ENCODE peak calls at places on chromosomes 1 and 21, in four cellular contexts. B is A549, J is GM12878, C is HepG2. S is an unnamed sample.

GRCh38 chr1:35269190-35269988 is 880 bp downstream of the ZMYM4 start:
- DNase-seq in C (no peak), B (no peak), J (no peak), S (peak)

GRCh38 chr1:44695671-44696070 is 21.2 kb downstream of the ARMH1 start:
- DNase-seq in C (no peak), J (no peak), B (no peak), S (no peak)

GRCh38 chr21:45992311-45993209 is 11.0 kb downstream of the COL6A1 start:
- DNase-seq in C (no peak), B (no peak), J (no peak), S (no peak)

GRCh38 chr1:165911609-165912281 is 84.3 kb downstream of the UCK2 start:
- DNase-seq in J (no peak), B (no peak), C (no peak), S (no peak)

GRCh38 chr21:34885125-34885524 is 164.0 kb downstream of the RUNX1 start:
- DNase-seq in J (no peak), B (no peak), C (no peak), S (no peak)

GRCh38 chr1:183281039-183281438 is 95.0 kb downstream of the LAMC2 start:
- DNase-seq in C (no peak), B (peak), J (no peak), S (no peak)

GRCh38 chr1:246161626-246162025 is 345.5 kb downstream of the SMYD3 start:
- DNase-seq in J (no peak), B (no peak), C (no peak), S (no peak)

GRCh38 chr1:185789846-185790735 is 55.9 kb downstream of the HMCN1 start:
- DNase-seq in B (no peak), C (no peak), J (no peak), S (no peak)

GRCh38 chr1:184649500-184649899 is 105.2 kb downstream of the EDEM3 start:
- DNase-seq in C (no peak), B (no peak), J (peak), S (no peak)

GRCh38 chr1:58446368-58446767 is 100.2 kb downstream of the OMA1 start:
- DNase-seq in B (no peak), J (no peak), C (peak), S (no peak)

GRCh38 chr1:240663160-240663879 is 51.4 kb upstream of the GREM2 start:
- DNase-seq in B (no peak), C (no peak), J (no peak), S (no peak)

GRCh38 chr1:31955917-31956736 is 18.0 kb upstream of the PTP4A2 start:
- DNase-seq in C (peak), J (peak), B (peak), S (peak)

GRCh38 chr1:93111561-93111960 is 32.5 kb downstream of the MTF2 start:
- DNase-seq in J (no peak), B (no peak), C (no peak), S (no peak)

GRCh38 chr1:92030701-92031107 is 919 bp downstream of the EPHX4 start:
- DNase-seq in J (no peak), C (peak), B (peak), S (no peak)

GRCh38 chr1:91609571-91609970 is 108.9 kb downstream of the CDC7 start:
- DNase-seq in C (no peak), B (peak), J (no peak), S (no peak)

GRCh38 chr1:37152491-37152890 is 118.2 kb upstream of the GRIK3 start:
- DNase-seq in B (no peak), J (no peak), C (no peak), S (no peak)

GRCh38 chr1:21268281-21269239 is 21.7 kb downstream of the ECE1 start:
- DNase-seq in B (no peak), C (no peak), J (no peak), S (no peak)

GRCh38 chr21:31198575-31198974 is 145.5 kb downstream of the TIAM1 start:
- DNase-seq in J (no peak), B (peak), C (peak), S (peak)

GRCh38 chr1:45518910-45519309 is 2.8 kb downstream of the PRDX1 start:
- DNase-seq in C (no peak), J (no peak), B (no peak), S (no peak)

GRCh38 chr1:150281221-150281757 is 1.1 kb upstream of the CIART start:
- DNase-seq in B (peak), C (no peak), J (no peak), S (peak)

GRCh38 chr1:9774744-9775679 is 48.8 kb downstream of the CLSTN1 start:
- DNase-seq in C (no peak), B (no peak), J (no peak), S (peak)

GRCh38 chr21:41630249-41630648 is 122.3 kb upstream of the TMPRSS2 start:
- DNase-seq in C (no peak), B (peak), J (no peak), S (no peak)

DNA sequence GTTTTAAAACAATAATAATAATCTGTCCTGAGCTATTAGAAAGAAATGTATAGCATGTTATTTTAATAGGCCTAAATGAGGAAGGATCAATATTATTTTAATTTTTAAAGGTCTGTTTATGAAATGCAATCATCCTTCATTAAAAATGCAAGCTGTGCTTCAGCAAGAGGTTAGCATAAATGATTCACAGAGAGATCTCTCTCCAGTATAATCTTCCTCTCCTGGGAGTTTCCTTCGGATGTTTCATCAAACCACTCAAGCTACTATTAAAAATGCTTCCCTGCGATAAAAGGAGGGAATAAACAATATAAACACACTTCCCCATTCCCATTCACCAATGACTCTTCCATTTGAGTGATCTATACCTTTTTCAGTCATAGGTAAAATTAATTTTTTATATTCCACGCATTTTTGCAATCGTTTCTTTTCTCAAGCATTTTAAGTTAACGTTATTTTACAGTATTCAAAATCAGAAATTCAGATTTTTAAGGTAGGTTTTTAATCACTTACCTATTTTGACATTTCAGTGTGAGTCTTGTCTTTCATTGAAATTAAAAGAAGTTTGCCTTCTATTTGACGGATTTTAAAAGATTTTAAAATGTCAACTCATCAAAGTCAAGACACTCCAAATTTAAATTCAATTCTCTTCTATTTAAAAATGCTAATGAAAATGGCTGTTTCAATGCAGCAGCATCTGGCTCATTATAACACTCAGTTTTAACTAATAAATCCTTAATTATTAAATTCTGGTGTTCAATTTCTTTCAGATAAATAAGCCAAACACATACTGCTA is 64.3 kb downstream of the RERE start:
- DNase-seq in C (no peak), J (no peak), B (no peak), S (no peak)
- TF ChIP-seq POLR2AphosphoS2 in C (no peak), J (no peak), B (no peak), S (no peak)

DNA sequence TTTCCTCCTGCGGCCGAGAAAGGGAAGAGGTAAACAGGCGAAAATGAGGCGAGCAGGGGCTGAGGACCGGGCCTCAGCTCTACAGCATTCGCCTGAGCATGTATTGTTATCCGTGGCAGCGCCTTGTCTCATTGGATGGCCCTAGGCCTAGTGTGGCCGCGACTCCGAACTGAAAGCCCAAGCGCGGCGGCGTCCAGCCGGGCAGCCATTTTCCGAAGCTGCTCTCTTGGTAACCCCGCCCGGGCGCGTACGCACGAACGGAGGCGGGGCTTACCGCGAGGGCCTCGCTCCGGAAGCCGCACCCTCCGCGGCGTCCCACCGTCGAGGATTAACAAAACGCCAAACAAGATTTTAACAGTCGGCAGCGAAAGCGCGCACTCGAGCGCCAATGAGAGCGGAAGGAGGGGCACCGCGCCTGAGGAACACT is 797 bp upstream of the USP1 start:
- DNase-seq in J (no peak), C (no peak), B (peak), S (no peak)
- TF ChIP-seq POLR2AphosphoS2 in J (peak), C (peak), B (no peak), S (no peak)

GRCh38 chr21:18832081-18832670 is 428.6 kb upstream of the TMPRSS15 start:
- DNase-seq in B (no peak), C (no peak), J (no peak), S (no peak)

GRCh38 chr21:18832950-18833349 is 429.4 kb upstream of the TMPRSS15 start:
- DNase-seq in J (no peak), C (no peak), B (peak), S (no peak)
- TF ChIP-seq POLR2AphosphoS2 in J (no peak), C (no peak), B (no peak), S (no peak)

GRCh38 chr21:25938673-25939395 is 204.1 kb downstream of the GABPA start:
- DNase-seq in C (no peak), J (no peak), B (no peak), S (no peak)
- TF ChIP-seq POLR2AphosphoS2 in C (no peak), J (no peak), B (no peak), S (no peak)

GRCh38 chr1:17743925-17744324 is 11.2 kb upstream of the ACTL8 start:
- DNase-seq in B (no peak), J (no peak), C (no peak), S (no peak)
- TF ChIP-seq POLR2AphosphoS2 in B (no peak), J (no peak), C (no peak), S (no peak)

GRCh38 chr21:40177979-40178378 is 310.7 kb downstream of the PCP4 start:
- DNase-seq in C (no peak), B (no peak), J (no peak), S (no peak)

GRCh38 chr21:40176732-40177131 is 309.5 kb downstream of the PCP4 start:
- DNase-seq in B (no peak), C (no peak), J (no peak), S (no peak)

GRCh38 chr21:40169971-40170370 is 302.7 kb downstream of the PCP4 start:
- DNase-seq in C (no peak), J (no peak), B (no peak), S (no peak)

GRCh38 chr21:40178726-40179125 is 311.5 kb downstream of the PCP4 start:
- DNase-seq in C (no peak), B (no peak), J (no peak), S (no peak)

GRCh38 chr21:40173833-40174232 is 306.6 kb downstream of the PCP4 start:
- DNase-seq in B (no peak), C (no peak), J (no peak), S (no peak)
- TF ChIP-seq POLR2AphosphoS2 in B (no peak), C (no peak), J (no peak), S (no peak)

DNA sequence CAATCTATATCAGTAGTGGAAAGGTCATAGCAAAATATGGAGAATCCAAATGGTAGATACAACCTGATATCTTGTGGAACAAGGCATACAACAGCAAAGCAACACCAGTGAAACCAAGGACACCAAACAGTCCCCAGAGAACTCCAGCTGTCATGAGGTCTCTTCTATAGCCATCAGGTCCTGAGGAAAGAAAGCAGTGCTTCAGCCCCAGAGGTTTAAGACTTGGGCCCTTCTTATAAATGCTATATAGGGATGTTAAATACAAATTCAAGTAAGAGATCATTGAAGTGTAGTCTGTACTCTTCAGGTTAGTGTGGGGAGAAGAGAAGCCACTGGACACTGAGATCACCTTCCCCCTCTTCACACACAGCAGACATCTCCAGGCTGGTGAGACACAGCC is 10.1 kb downstream of the FCRL2 start:
- DNase-seq in J (no peak), C (no peak), B (no peak), S (no peak)
- TF ChIP-seq POLR2AphosphoS2 in J (no peak), C (no peak), B (no peak), S (no peak)

GRCh38 chr1:117084231-117084630 is 24.1 kb downstream of the TTF2 start:
- DNase-seq in C (no peak), J (no peak), B (no peak), S (no peak)
- TF ChIP-seq POLR2AphosphoS2 in C (no peak), J (no peak), B (no peak), S (no peak)

GRCh38 chr1:33393991-33394390 is 36.9 kb downstream of the PHC2 start:
- DNase-seq in J (no peak), C (no peak), B (no peak), S (no peak)
- TF ChIP-seq POLR2AphosphoS2 in J (no peak), C (no peak), B (no peak), S (no peak)

DNA sequence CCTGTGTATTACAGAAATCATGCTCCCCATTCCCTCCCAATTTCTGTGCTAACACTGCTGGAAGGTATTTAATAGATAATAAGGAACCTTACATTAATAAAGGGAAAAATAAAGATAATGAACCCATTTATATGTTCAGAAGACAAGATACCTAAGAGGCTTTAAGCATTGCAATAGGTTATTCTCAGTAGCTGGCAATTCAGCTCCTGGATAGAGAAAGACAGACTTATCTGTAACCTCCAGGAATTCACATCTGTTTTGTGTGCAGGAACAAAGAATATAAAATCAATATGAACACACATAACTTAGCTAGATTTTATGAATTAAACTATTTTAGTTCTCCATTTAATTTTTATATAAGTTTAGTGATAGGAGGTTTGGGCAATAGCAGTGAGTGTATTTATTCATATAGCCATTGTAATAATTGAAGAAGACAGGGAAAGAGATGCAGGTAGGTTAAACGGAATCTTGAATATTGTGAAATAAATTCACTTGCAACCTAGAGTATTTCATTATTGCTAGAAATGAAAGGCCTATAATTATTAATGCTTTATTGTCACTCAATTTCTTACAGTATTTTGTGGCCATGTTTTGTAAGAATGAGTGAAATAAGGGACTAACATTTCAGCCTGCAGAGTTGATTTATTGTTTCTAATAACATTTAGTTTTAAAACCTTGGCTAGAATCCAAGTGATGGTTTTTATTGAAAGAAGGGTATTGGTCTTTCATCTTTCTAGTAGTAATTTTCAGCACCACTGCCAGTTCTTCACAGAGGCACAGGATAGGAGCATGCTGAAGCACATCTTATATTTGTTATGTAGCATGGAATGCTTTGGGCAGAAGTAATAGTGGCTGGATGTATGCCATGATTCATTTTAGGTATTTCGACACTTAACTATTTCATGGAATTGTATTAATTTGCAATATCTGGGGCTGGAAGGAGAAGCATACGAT is 1.5 kb downstream of the XPR1 start:
- DNase-seq in J (no peak), B (no peak), C (no peak), S (peak)
- TF ChIP-seq POLR2AphosphoS2 in J (no peak), B (no peak), C (no peak), S (no peak)

S was measured in K562.